ENCODE peak calls at places on chromosomes 3 and 15, in six cellular contexts. One of them, this sample, is unnamed.

GRCh38 chr3:99925584-99925983 is 107.9 kb downstream of the CMSS1 start:
- DNase-seq in A549: peak
- DNase-seq in T-helper 1 cell: no peak
- DNase-seq in NCI-H1092 treated with DMSO at 0.1 percent for 48 hours: peak
- DNase-seq in NCI-H82: peak
- DNase-seq in IMR-90: peak
- DNase-seq in this sample: no peak

GRCh38 chr15:67035886-67036285 is 29.5 kb upstream of the SMAD3 start:
- DNase-seq in A549: no peak
- DNase-seq in T-helper 1 cell: no peak
- DNase-seq in NCI-H1092 treated with DMSO at 0.1 percent for 48 hours: no peak
- DNase-seq in NCI-H82: no peak
- DNase-seq in IMR-90: peak
- DNase-seq in this sample: no peak

GRCh38 chr3:153973722-153974121 is 147.5 kb upstream of the ARHGEF26 start:
- DNase-seq in A549: no peak
- DNase-seq in T-helper 1 cell: no peak
- DNase-seq in NCI-H1092 treated with DMSO at 0.1 percent for 48 hours: no peak
- DNase-seq in NCI-H82: no peak
- DNase-seq in IMR-90: no peak
- DNase-seq in this sample: no peak

GRCh38 chr15:57373882-57374276 is 2.4 kb upstream of the CGNL1 start:
- DNase-seq in A549: no peak
- DNase-seq in T-helper 1 cell: no peak
- DNase-seq in NCI-H1092 treated with DMSO at 0.1 percent for 48 hours: no peak
- DNase-seq in NCI-H82: no peak
- DNase-seq in IMR-90: no peak
- DNase-seq in this sample: no peak

GRCh38 chr3:128993461-128994172 is at the start of gene CFAP92:
- DNase-seq in A549: peak
- DNase-seq in T-helper 1 cell: peak
- DNase-seq in NCI-H1092 treated with DMSO at 0.1 percent for 48 hours: peak
- DNase-seq in NCI-H82: peak
- DNase-seq in IMR-90: peak
- DNase-seq in this sample: no peak

GRCh38 chr3:22360977-22361376 is 610.0 kb upstream of the ZNF385D start:
- DNase-seq in A549: no peak
- DNase-seq in T-helper 1 cell: no peak
- DNase-seq in NCI-H1092 treated with DMSO at 0.1 percent for 48 hours: no peak
- DNase-seq in NCI-H82: no peak
- DNase-seq in IMR-90: no peak
- DNase-seq in this sample: no peak

GRCh38 chr15:69523010-69524001 is 70.7 kb downstream of the RPLP1 start:
- DNase-seq in A549: peak
- DNase-seq in T-helper 1 cell: peak
- DNase-seq in NCI-H1092 treated with DMSO at 0.1 percent for 48 hours: peak
- DNase-seq in NCI-H82: peak
- DNase-seq in IMR-90: peak
- DNase-seq in this sample: peak

GRCh38 chr3:134579266-134579665 is 71.6 kb downstream of the KY start:
- DNase-seq in A549: no peak
- DNase-seq in T-helper 1 cell: no peak
- DNase-seq in NCI-H1092 treated with DMSO at 0.1 percent for 48 hours: no peak
- DNase-seq in NCI-H82: no peak
- DNase-seq in IMR-90: no peak
- DNase-seq in this sample: no peak

GRCh38 chr15:55241895-55242294 is 45.2 kb upstream of the RSL24D1 start:
- DNase-seq in A549: no peak
- DNase-seq in T-helper 1 cell: no peak
- DNase-seq in NCI-H1092 treated with DMSO at 0.1 percent for 48 hours: no peak
- DNase-seq in NCI-H82: no peak
- DNase-seq in IMR-90: peak
- DNase-seq in this sample: no peak

GRCh38 chr15:25525741-25526140 is 86.9 kb upstream of the UBE3A start:
- DNase-seq in A549: no peak
- DNase-seq in T-helper 1 cell: no peak
- DNase-seq in NCI-H1092 treated with DMSO at 0.1 percent for 48 hours: no peak
- DNase-seq in NCI-H82: no peak
- DNase-seq in IMR-90: no peak
- DNase-seq in this sample: no peak

GRCh38 chr15:85019815-85020590 is 38.3 kb downstream of the PDE8A start:
- DNase-seq in A549: no peak
- DNase-seq in T-helper 1 cell: no peak
- DNase-seq in NCI-H1092 treated with DMSO at 0.1 percent for 48 hours: no peak
- DNase-seq in NCI-H82: no peak
- DNase-seq in IMR-90: peak
- DNase-seq in this sample: no peak

GRCh38 chr15:22811640-22812039 is 25.2 kb downstream of the NIPA1 start:
- DNase-seq in A549: peak
- DNase-seq in T-helper 1 cell: no peak
- DNase-seq in NCI-H1092 treated with DMSO at 0.1 percent for 48 hours: no peak
- DNase-seq in NCI-H82: peak
- DNase-seq in IMR-90: peak
- DNase-seq in this sample: peak

GRCh38 chr15:90114451-90114901 is 12.2 kb upstream of the IDH2 start:
- DNase-seq in A549: peak
- DNase-seq in T-helper 1 cell: no peak
- DNase-seq in NCI-H1092 treated with DMSO at 0.1 percent for 48 hours: no peak
- DNase-seq in NCI-H82: no peak
- DNase-seq in IMR-90: no peak
- DNase-seq in this sample: no peak

GRCh38 chr3:54756330-54756731 is 171.5 kb downstream of the LRTM1 start:
- DNase-seq in A549: no peak
- DNase-seq in T-helper 1 cell: no peak
- DNase-seq in NCI-H1092 treated with DMSO at 0.1 percent for 48 hours: no peak
- DNase-seq in NCI-H82: no peak
- DNase-seq in IMR-90: peak
- DNase-seq in this sample: no peak

GRCh38 chr3:63228677-63229076 is 49.4 kb upstream of the SYNPR start:
- DNase-seq in A549: peak
- DNase-seq in T-helper 1 cell: no peak
- DNase-seq in NCI-H1092 treated with DMSO at 0.1 percent for 48 hours: peak
- DNase-seq in NCI-H82: peak
- DNase-seq in IMR-90: peak
- DNase-seq in this sample: peak

GRCh38 chr3:98750520-98750919 is 12.6 kb upstream of the ST3GAL6 start:
- DNase-seq in A549: peak
- DNase-seq in T-helper 1 cell: no peak
- DNase-seq in NCI-H1092 treated with DMSO at 0.1 percent for 48 hours: no peak
- DNase-seq in NCI-H82: no peak
- DNase-seq in IMR-90: peak
- DNase-seq in this sample: no peak

GRCh38 chr3:81242871-81243270 is 518.6 kb downstream of the GBE1 start:
- DNase-seq in A549: peak
- DNase-seq in T-helper 1 cell: no peak
- DNase-seq in NCI-H1092 treated with DMSO at 0.1 percent for 48 hours: peak
- DNase-seq in NCI-H82: peak
- DNase-seq in IMR-90: peak
- DNase-seq in this sample: no peak

GRCh38 chr3:150421799-150422548 is 13.9 kb downstream of the TSC22D2 start:
- DNase-seq in A549: no peak
- DNase-seq in T-helper 1 cell: no peak
- DNase-seq in NCI-H1092 treated with DMSO at 0.1 percent for 48 hours: no peak
- DNase-seq in NCI-H82: no peak
- DNase-seq in IMR-90: peak
- DNase-seq in this sample: no peak

GRCh38 chr15:100114100-100114499 is 227.7 kb downstream of the ADAMTS17 start:
- DNase-seq in A549: no peak
- DNase-seq in T-helper 1 cell: no peak
- DNase-seq in NCI-H1092 treated with DMSO at 0.1 percent for 48 hours: no peak
- DNase-seq in NCI-H82: no peak
- DNase-seq in IMR-90: peak
- DNase-seq in this sample: peak

GRCh38 chr3:28745904-28746617 is 397.4 kb upstream of the AZI2 start:
- DNase-seq in A549: no peak
- DNase-seq in T-helper 1 cell: no peak
- DNase-seq in NCI-H1092 treated with DMSO at 0.1 percent for 48 hours: peak
- DNase-seq in NCI-H82: no peak
- DNase-seq in IMR-90: no peak
- DNase-seq in this sample: peak

GRCh38 chr3:50436063-50436674 is 67.3 kb downstream of the CACNA2D2 start:
- DNase-seq in A549: peak
- DNase-seq in T-helper 1 cell: peak
- DNase-seq in NCI-H1092 treated with DMSO at 0.1 percent for 48 hours: peak
- DNase-seq in NCI-H82: peak
- DNase-seq in IMR-90: peak
- DNase-seq in this sample: peak